ENCODE peak calls at places on chromosomes 3 and 15, in six cellular contexts. One of them, this sample, is unnamed.

GRCh38 chr3:194449913-194450312 is 36.9 kb downstream of the ATP13A3 start:
- DNase-seq in ovary: no peak
- DNase-seq in suprapubic skin: no peak
- DNase-seq in upper lobe of left lung: no peak
- DNase-seq in sigmoid colon: no peak
- DNase-seq in H1: no peak
- DNase-seq in this sample: no peak

GRCh38 chr15:26864664-26865191 is 2.1 kb upstream of the GABRA5 start:
- DNase-seq in ovary: no peak
- DNase-seq in suprapubic skin: no peak
- DNase-seq in upper lobe of left lung: no peak
- DNase-seq in sigmoid colon: no peak
- DNase-seq in H1: no peak
- DNase-seq in this sample: no peak

GRCh38 chr3:146104068-146104467 is 56.9 kb downstream of the PLOD2 start:
- DNase-seq in ovary: no peak
- DNase-seq in suprapubic skin: no peak
- DNase-seq in upper lobe of left lung: no peak
- DNase-seq in sigmoid colon: no peak
- DNase-seq in H1: no peak
- DNase-seq in this sample: no peak

GRCh38 chr15:63408514-63408913 is 26.9 kb upstream of the CA12 start:
- DNase-seq in ovary: no peak
- DNase-seq in suprapubic skin: no peak
- DNase-seq in upper lobe of left lung: no peak
- DNase-seq in sigmoid colon: no peak
- DNase-seq in H1: no peak
- DNase-seq in this sample: no peak

GRCh38 chr15:44584162-44584749 is 47.3 kb downstream of the EIF3J start:
- DNase-seq in ovary: no peak
- DNase-seq in suprapubic skin: no peak
- DNase-seq in upper lobe of left lung: peak; percentile 46
- DNase-seq in sigmoid colon: no peak
- DNase-seq in H1: peak; percentile 21
- DNase-seq in this sample: no peak

GRCh38 chr3:159163656-159164055 is 361.8 kb downstream of the MFSD1 start:
- DNase-seq in ovary: no peak
- DNase-seq in suprapubic skin: no peak
- DNase-seq in upper lobe of left lung: no peak
- DNase-seq in sigmoid colon: no peak
- DNase-seq in H1: no peak
- DNase-seq in this sample: no peak

GRCh38 chr3:141094851-141095545 is 43.9 kb downstream of the SPSB4 start:
- DNase-seq in ovary: no peak
- DNase-seq in suprapubic skin: no peak
- DNase-seq in upper lobe of left lung: no peak
- DNase-seq in sigmoid colon: peak; percentile 90
- DNase-seq in H1: no peak
- DNase-seq in this sample: peak; percentile 69

GRCh38 chr15:23645379-23646164 is 2.1 kb downstream of the MAGEL2 start:
- DNase-seq in ovary: no peak
- DNase-seq in suprapubic skin: no peak
- DNase-seq in upper lobe of left lung: no peak
- DNase-seq in sigmoid colon: no peak
- DNase-seq in H1: no peak
- DNase-seq in this sample: no peak

GRCh38 chr3:117463276-117463675 is 753.7 kb downstream of the TUSC7 start:
- DNase-seq in ovary: no peak
- DNase-seq in suprapubic skin: no peak
- DNase-seq in upper lobe of left lung: no peak
- DNase-seq in sigmoid colon: no peak
- DNase-seq in H1: no peak
- DNase-seq in this sample: no peak

GRCh38 chr3:13616359-13616758 is 67.4 kb downstream of the FBLN2 start:
- DNase-seq in ovary: no peak
- DNase-seq in suprapubic skin: no peak
- DNase-seq in upper lobe of left lung: no peak
- DNase-seq in sigmoid colon: no peak
- DNase-seq in H1: no peak
- DNase-seq in this sample: no peak

GRCh38 chr3:172678068-172678467 is 32.8 kb downstream of the NCEH1 start:
- DNase-seq in ovary: no peak
- DNase-seq in suprapubic skin: no peak
- DNase-seq in upper lobe of left lung: no peak
- DNase-seq in sigmoid colon: no peak
- DNase-seq in H1: no peak
- DNase-seq in this sample: no peak

GRCh38 chr3:24640330-24640877 is 145.8 kb upstream of the THRB start:
- DNase-seq in ovary: no peak
- DNase-seq in suprapubic skin: no peak
- DNase-seq in upper lobe of left lung: no peak
- DNase-seq in sigmoid colon: no peak
- DNase-seq in H1: no peak
- DNase-seq in this sample: no peak

DNA sequence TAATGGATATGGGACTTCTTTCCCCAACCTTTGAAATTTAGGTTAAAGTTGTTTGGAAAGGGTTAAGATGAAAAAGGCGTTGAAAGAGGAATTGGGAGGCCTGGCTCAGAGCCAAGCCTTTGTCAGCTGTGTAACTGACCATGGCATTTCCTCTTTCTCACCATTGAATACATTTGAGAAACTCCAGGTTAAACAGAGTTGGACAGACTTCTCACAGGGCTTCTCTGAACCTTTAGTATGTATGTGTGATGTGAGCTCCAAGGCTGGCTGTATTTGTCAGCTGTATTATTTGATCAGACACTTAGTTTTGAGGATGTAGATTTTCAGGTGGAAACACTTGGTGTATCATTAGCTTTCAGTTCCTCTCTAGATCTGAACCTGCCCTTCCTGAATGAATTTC is 136.4 kb upstream of the GOLGA6L4 start:
- DNase-seq in ovary: no peak
- DNase-seq in suprapubic skin: no peak
- DNase-seq in upper lobe of left lung: peak; percentile 35
- DNase-seq in sigmoid colon: no peak
- DNase-seq in H1: no peak
- DNase-seq in this sample: peak; percentile 15
- TF ChIP-seq EP300 in ovary: no peak
- TF ChIP-seq EP300 in suprapubic skin: no peak
- TF ChIP-seq EP300 in upper lobe of left lung: no peak
- TF ChIP-seq EP300 in sigmoid colon: no peak
- TF ChIP-seq EP300 in H1: no peak
- TF ChIP-seq EP300 in this sample: no peak

DNA sequence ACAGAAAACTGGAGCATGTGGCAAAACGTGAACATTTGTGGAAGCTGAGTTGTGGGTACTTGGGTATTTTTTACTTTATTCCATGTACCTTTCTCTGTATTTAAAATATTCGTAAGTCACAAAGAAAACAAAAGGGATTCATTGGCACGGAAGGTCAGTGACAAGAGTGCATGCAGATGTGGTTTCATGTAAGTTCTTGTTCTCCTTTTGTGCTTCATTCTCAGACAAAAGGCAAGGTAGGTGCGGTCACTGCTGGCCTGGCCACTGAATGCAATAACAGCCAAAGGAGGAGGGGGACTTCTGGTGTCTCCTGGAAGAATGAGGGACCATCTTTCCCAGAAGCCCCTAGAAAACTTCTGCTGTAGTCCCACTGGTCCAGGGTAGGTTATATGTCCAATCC is 200.0 kb upstream of the TOPAZ1 start:
- DNase-seq in ovary: no peak
- DNase-seq in suprapubic skin: no peak
- DNase-seq in upper lobe of left lung: no peak
- DNase-seq in sigmoid colon: no peak
- DNase-seq in H1: no peak
- DNase-seq in this sample: no peak
- TF ChIP-seq EP300 in ovary: no peak
- TF ChIP-seq EP300 in suprapubic skin: no peak
- TF ChIP-seq EP300 in upper lobe of left lung: no peak
- TF ChIP-seq EP300 in sigmoid colon: no peak
- TF ChIP-seq EP300 in H1: no peak
- TF ChIP-seq EP300 in this sample: no peak

GRCh38 chr3:29693863-29694262 is 413.0 kb downstream of the RBMS3 start:
- DNase-seq in ovary: no peak
- DNase-seq in suprapubic skin: no peak
- DNase-seq in upper lobe of left lung: no peak
- DNase-seq in sigmoid colon: no peak
- DNase-seq in H1: peak; percentile 7
- DNase-seq in this sample: no peak

GRCh38 chr3:29695201-29695904 is 414.5 kb downstream of the RBMS3 start:
- DNase-seq in ovary: peak; percentile 25
- DNase-seq in suprapubic skin: no peak
- DNase-seq in upper lobe of left lung: no peak
- DNase-seq in sigmoid colon: peak; percentile 73
- DNase-seq in H1: no peak
- DNase-seq in this sample: no peak

GRCh38 chr3:29695905-29696238 is 415.0 kb downstream of the RBMS3 start:
- DNase-seq in ovary: no peak
- DNase-seq in suprapubic skin: no peak
- DNase-seq in upper lobe of left lung: no peak
- DNase-seq in sigmoid colon: no peak
- DNase-seq in H1: no peak
- DNase-seq in this sample: no peak

GRCh38 chr3:29694331-29694730 is 413.5 kb downstream of the RBMS3 start:
- DNase-seq in ovary: no peak
- DNase-seq in suprapubic skin: no peak
- DNase-seq in upper lobe of left lung: no peak
- DNase-seq in sigmoid colon: no peak
- DNase-seq in H1: no peak
- DNase-seq in this sample: no peak

GRCh38 chr3:29694783-29695182 is 413.9 kb downstream of the RBMS3 start:
- DNase-seq in ovary: no peak
- DNase-seq in suprapubic skin: no peak
- DNase-seq in upper lobe of left lung: peak; percentile 42
- DNase-seq in sigmoid colon: no peak
- DNase-seq in H1: no peak
- DNase-seq in this sample: no peak
- TF ChIP-seq EP300 in ovary: no peak
- TF ChIP-seq EP300 in suprapubic skin: peak; percentile 46
- TF ChIP-seq EP300 in upper lobe of left lung: no peak
- TF ChIP-seq EP300 in sigmoid colon: peak; percentile 49
- TF ChIP-seq EP300 in H1: no peak
- TF ChIP-seq EP300 in this sample: peak; percentile 23

GRCh38 chr3:51980253-51980652 is 3.1 kb upstream of the ACY1 start:
- DNase-seq in ovary: no peak
- DNase-seq in suprapubic skin: no peak
- DNase-seq in upper lobe of left lung: no peak
- DNase-seq in sigmoid colon: no peak
- DNase-seq in H1: no peak
- DNase-seq in this sample: no peak

GRCh38 chr3:51982838-51983577 is at the start of gene ACY1:
- DNase-seq in ovary: peak; percentile 83
- DNase-seq in suprapubic skin: peak; percentile 91
- DNase-seq in upper lobe of left lung: peak; percentile 88
- DNase-seq in sigmoid colon: peak; percentile 93
- DNase-seq in H1: no peak
- DNase-seq in this sample: peak; percentile 67

GRCh38 chr3:51984269-51984647 is 923 bp downstream of the ACY1 start:
- DNase-seq in ovary: no peak
- DNase-seq in suprapubic skin: no peak
- DNase-seq in upper lobe of left lung: no peak
- DNase-seq in sigmoid colon: no peak
- DNase-seq in H1: no peak
- DNase-seq in this sample: no peak

GRCh38 chr3:51983578-51984268 is 388 bp downstream of the ACY1 start:
- DNase-seq in ovary: no peak
- DNase-seq in suprapubic skin: no peak
- DNase-seq in upper lobe of left lung: no peak
- DNase-seq in sigmoid colon: no peak
- DNase-seq in H1: no peak
- DNase-seq in this sample: no peak

GRCh38 chr3:51982352-51982837 is 940 bp upstream of the ACY1 start:
- DNase-seq in ovary: no peak
- DNase-seq in suprapubic skin: no peak
- DNase-seq in upper lobe of left lung: peak; percentile 50
- DNase-seq in sigmoid colon: no peak
- DNase-seq in H1: no peak
- DNase-seq in this sample: no peak
- TF ChIP-seq EP300 in ovary: no peak
- TF ChIP-seq EP300 in suprapubic skin: no peak
- TF ChIP-seq EP300 in upper lobe of left lung: no peak
- TF ChIP-seq EP300 in sigmoid colon: no peak
- TF ChIP-seq EP300 in H1: no peak
- TF ChIP-seq EP300 in this sample: no peak

DNA sequence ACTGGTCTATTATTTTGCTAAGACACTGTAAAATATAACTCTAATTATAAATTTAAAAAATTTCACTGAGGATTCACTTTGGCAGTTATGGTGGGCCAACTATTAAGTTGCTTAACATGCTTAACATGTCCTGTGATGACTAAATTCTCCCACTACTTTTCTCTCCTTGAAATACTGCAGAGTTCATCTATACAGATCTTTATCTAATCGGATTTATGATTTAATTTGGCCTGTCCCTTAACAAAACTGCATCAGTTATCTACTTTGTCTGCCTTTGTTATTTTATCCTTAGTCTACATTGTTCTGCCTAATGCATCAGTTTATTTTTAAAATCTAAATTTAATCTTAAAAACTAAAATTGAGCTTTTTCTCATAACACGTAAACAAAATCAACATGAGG is 26.4 kb downstream of the CD96 start:
- DNase-seq in ovary: no peak
- DNase-seq in suprapubic skin: no peak
- DNase-seq in upper lobe of left lung: no peak
- DNase-seq in sigmoid colon: no peak
- DNase-seq in H1: no peak
- DNase-seq in this sample: no peak
- TF ChIP-seq EP300 in ovary: no peak
- TF ChIP-seq EP300 in suprapubic skin: no peak
- TF ChIP-seq EP300 in upper lobe of left lung: no peak
- TF ChIP-seq EP300 in sigmoid colon: no peak
- TF ChIP-seq EP300 in H1: no peak
- TF ChIP-seq EP300 in this sample: no peak

GRCh38 chr3:23157331-23157730 is 45.8 kb upstream of the UBE2E2 start:
- DNase-seq in ovary: no peak
- DNase-seq in suprapubic skin: no peak
- DNase-seq in upper lobe of left lung: no peak
- DNase-seq in sigmoid colon: no peak
- DNase-seq in H1: no peak
- DNase-seq in this sample: no peak
- TF ChIP-seq EP300 in ovary: no peak
- TF ChIP-seq EP300 in suprapubic skin: no peak
- TF ChIP-seq EP300 in upper lobe of left lung: no peak
- TF ChIP-seq EP300 in sigmoid colon: no peak
- TF ChIP-seq EP300 in H1: no peak
- TF ChIP-seq EP300 in this sample: no peak